ENCODE peak calls at places on chromosomes 6 and 20, in ten cellular contexts. E is psoas muscle; O is heart left ventricle; B is naive thymus-derived CD4-positive, alpha-beta T cell; V is mucosa of descending colon; N is prostate gland; L is lower lobe of right lung; R is transverse colon; G is BJ; S is cardiac muscle cell. Q is an unnamed sample. For H3K36me3, the result is how much of the 10 kb centered on the place peaks cover.

GRCh38 chr6:117498159-117498558 is 15.7 kb downstream of the DCBLD1 start:
- DNase-seq in L (no peak), B (no peak), O (no peak), V (no peak), N (no peak), E (no peak), S (peak), G (peak), R (no peak), Q (no peak)

GRCh38 chr6:68679399-68679798 is 44.3 kb downstream of the ADGRB3 start:
- DNase-seq in B (no peak), G (no peak), L (no peak), N (no peak), S (peak), E (no peak), O (no peak), V (no peak), R (no peak), Q (no peak)

GRCh38 chr6:104784884-104785283 is 74.8 kb downstream of the HACE1 start:
- DNase-seq in S (peak), V (no peak), B (no peak), O (no peak), N (no peak), G (no peak), L (no peak), E (no peak), R (no peak), Q (no peak)

GRCh38 chr20:34753706-34754461 is 49.7 kb downstream of the TP53INP2 start:
- DNase-seq in V (no peak), B (no peak), O (no peak), R (no peak), E (no peak), G (no peak), L (no peak), S (no peak), N (no peak), Q (no peak)

GRCh38 chr20:4064118-4064962 is 49.0 kb upstream of the RNF24 start:
- DNase-seq in S (peak), R (peak), G (peak), N (peak), V (peak), O (peak), E (peak), L (peak), B (no peak), Q (peak)

GRCh38 chr6:169724554-169725269 is 412 bp upstream of the PHF10 start:
- DNase-seq in V (peak), N (peak), L (peak), G (no peak), S (no peak), B (peak), R (peak), O (peak), E (peak), Q (peak)

GRCh38 chr6:107801195-107801594 is 22.9 kb downstream of the SCML4 start:
- DNase-seq in V (no peak), N (no peak), S (no peak), O (no peak), L (no peak), G (no peak), B (no peak), E (no peak), R (no peak), Q (no peak)

GRCh38 chr6:156992396-156992795 is 215.2 kb downstream of the ARID1B start:
- DNase-seq in B (no peak), R (no peak), G (no peak), L (no peak), O (peak), N (no peak), S (peak), E (no peak), V (no peak), Q (no peak)

GRCh38 chr6:37369321-37370196 is 15.8 kb downstream of the RNF8 start:
- DNase-seq in B (no peak), V (no peak), G (no peak), R (no peak), S (peak), E (no peak), O (no peak), N (no peak), L (no peak), Q (no peak)
- H3K36me3 ChIP-seq in B (under half), V (under half), G (under half), R (under half), S (under half), E (half or more), O (under half), N (under half), L (under half), Q (under half)

GRCh38 chr6:136265101-136265500 is 15.0 kb upstream of the MTFR2 start:
- DNase-seq in O (no peak), N (no peak), S (no peak), R (no peak), B (no peak), E (no peak), L (no peak), V (no peak), G (no peak), Q (no peak)

DNA sequence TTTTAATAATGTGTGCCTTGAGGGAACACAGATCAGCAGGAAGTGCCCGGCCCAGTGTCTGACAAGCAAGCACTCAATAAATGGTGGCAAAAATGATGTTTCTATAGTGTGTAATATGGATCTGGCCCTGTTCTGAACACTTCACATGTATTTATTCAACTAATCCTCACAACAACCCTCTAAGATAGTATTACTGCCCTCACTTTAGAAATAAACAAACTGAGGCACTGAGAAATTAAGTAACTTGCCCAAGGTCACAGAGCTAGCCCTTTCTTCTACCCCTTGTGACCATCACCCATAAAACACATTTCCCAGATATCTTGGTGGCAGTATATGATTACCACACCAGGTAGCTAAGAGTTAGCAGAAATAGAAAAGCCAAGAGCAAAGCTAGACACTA is 12.8 kb upstream of the MTFR2 start:
- DNase-seq in R (no peak), B (no peak), O (no peak), V (no peak), S (no peak), E (no peak), L (no peak), N (no peak), G (no peak), Q (no peak)
- H3K36me3 ChIP-seq in R (half or more), B (half or more), O (under half), V (under half), S (half or more), E (half or more), L (half or more), N (under half), G (under half), Q (under half)

DNA sequence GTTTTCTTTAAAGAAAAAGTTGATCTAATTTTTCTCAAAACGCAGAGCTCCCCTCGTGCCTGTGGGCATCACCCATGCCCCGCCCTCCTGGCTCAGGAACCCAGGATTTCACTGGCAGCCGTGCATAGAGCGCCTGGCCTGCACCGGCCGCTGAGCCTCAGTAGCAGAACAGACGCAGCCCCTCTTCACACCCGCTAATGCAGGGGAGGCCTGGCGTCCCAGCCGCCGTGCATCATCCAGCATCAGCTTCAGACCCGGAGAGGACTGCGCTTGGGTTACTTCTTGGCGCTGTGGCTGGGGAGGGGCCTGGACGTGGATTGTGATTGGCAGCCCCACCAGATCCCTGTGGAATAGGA is 18.1 kb downstream of the RBM38 start:
- DNase-seq in V (peak), O (peak), S (no peak), B (peak), N (no peak), R (no peak), L (no peak), G (no peak), E (no peak), Q (no peak)
- H3K36me3 ChIP-seq in V (under half), O (under half), S (under half), B (half or more), N (under half), R (under half), L (under half), G (under half), E (half or more), Q (under half)

GRCh38 chr20:47645632-47646031 is 139.6 kb downstream of the SULF2 start:
- DNase-seq in B (no peak), R (no peak), O (no peak), L (no peak), E (no peak), N (no peak), G (no peak), V (no peak), S (no peak), Q (no peak)
- H3K36me3 ChIP-seq in B (half or more), R (under half), O (under half), L (half or more), E (half or more), N (under half), G (under half), V (under half), S (under half), Q (under half)

DNA sequence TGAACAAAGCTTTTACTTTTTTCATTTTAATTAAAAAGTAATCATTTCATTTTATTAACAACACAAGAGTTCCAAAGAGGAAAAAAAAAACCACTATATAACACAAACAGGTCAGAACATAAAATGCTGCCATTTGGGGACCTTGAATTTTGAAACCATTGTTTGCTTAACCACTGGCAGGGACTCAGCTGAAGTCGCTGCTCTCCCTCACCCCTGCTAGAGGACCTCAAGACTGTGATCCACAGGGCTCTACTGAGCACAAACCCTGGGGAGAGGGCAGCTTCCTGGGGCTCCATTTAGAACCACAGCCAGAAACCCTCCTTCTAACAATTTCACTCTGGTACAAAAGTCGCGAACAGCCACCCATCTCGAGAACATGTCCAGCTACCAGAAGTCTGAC is 28.8 kb downstream of the NCOA5 start:
- DNase-seq in L (no peak), B (no peak), N (no peak), O (no peak), S (no peak), G (no peak), R (no peak), V (no peak), E (no peak), Q (no peak)
- H3K36me3 ChIP-seq in L (half or more), B (half or more), N (under half), O (under half), S (half or more), G (under half), R (under half), V (under half), E (half or more), Q (half or more)

Q was measured in thyroid gland.